ENCODE peak calls at places on chromosome 15, in six cellular contexts. A, P, T, I, C and Y are unnamed samples. For H3K4me1, the result is how much of the 10 kb centered on the place peaks cover.

GRCh38 chr15:89707577-89707976 is 17.0 kb downstream of the WDR93 start:
- DNase-seq in P (no peak), A (no peak), I (no peak), T (no peak), C (no peak), Y (no peak)

GRCh38 chr15:71275098-71275497 is 159.8 kb downstream of the THSD4 start:
- DNase-seq in P (no peak), C (no peak), T (no peak), A (no peak), I (peak), Y (no peak)

GRCh38 chr15:81189583-81190283 is 6.9 kb upstream of the IL16 start:
- DNase-seq in A (no peak), T (peak), C (peak), I (no peak), P (peak), Y (peak)

GRCh38 chr15:90029024-90029423 is 27.9 kb downstream of the ZNF710 start:
- DNase-seq in C (no peak), I (no peak), A (no peak), T (peak), P (no peak), Y (no peak)

GRCh38 chr15:72013703-72014102 is 104.2 kb downstream of the MYO9A start:
- DNase-seq in C (no peak), P (no peak), A (no peak), I (no peak), T (no peak), Y (no peak)

GRCh38 chr15:71802770-71803169 is 7.6 kb upstream of the NR2E3 start:
- DNase-seq in I (no peak), A (peak), C (peak), T (no peak), P (no peak), Y (peak)

GRCh38 chr15:39920510-39921273 is 626 bp upstream of the GPR176 start:
- DNase-seq in T (peak), P (peak), A (peak), C (peak), I (no peak), Y (peak)

GRCh38 chr15:49082960-49083359 is 36.7 kb upstream of the SECISBP2L start:
- DNase-seq in T (no peak), A (no peak), P (no peak), C (no peak), I (no peak), Y (no peak)

GRCh38 chr15:67746450-67746849 is 78.9 kb upstream of the SKOR1 start:
- DNase-seq in I (peak), C (no peak), A (no peak), T (no peak), P (no peak), Y (no peak)

GRCh38 chr15:74240002-74240568 is 4.0 kb downstream of the CCDC33 start:
- DNase-seq in P (peak), I (peak), C (peak), T (peak), A (no peak), Y (peak)

GRCh38 chr15:68420186-68420684 is 11.7 kb downstream of the ITGA11 start:
- DNase-seq in A (no peak), I (no peak), C (no peak), T (no peak), P (peak), Y (peak)

GRCh38 chr15:67564590-67565345 is 22.3 kb downstream of the MAP2K5 start:
- DNase-seq in T (no peak), I (no peak), A (no peak), P (no peak), C (no peak), Y (no peak)

GRCh38 chr15:101433396-101433795 is 56.1 kb downstream of the PCSK6 start:
- DNase-seq in C (no peak), A (no peak), T (no peak), I (no peak), P (peak), Y (no peak)

GRCh38 chr15:74317820-74318375 is 49.5 kb downstream of the CYP11A1 start:
- DNase-seq in C (peak), A (no peak), T (peak), P (peak), I (no peak), Y (peak)

GRCh38 chr15:71357357-71357756 is 242.1 kb downstream of the THSD4 start:
- DNase-seq in C (no peak), T (no peak), I (no peak), P (no peak), A (no peak), Y (no peak)

GRCh38 chr15:89912674-89913396 is at the start of gene ARPIN:
- DNase-seq in T (peak), I (no peak), A (peak), P (no peak), C (peak), Y (peak)

GRCh38 chr15:48877630-48878595 is at the start of gene EID1:
- DNase-seq in I (peak), A (peak), P (peak), T (peak), C (peak), Y (peak)

GRCh38 chr15:68277131-68277604 is 377 bp upstream of the FEM1B start:
- DNase-seq in I (no peak), A (peak), P (no peak), C (no peak), T (peak), Y (peak)

GRCh38 chr15:80242132-80242769 is 9.8 kb downstream of the CTXND1 start:
- DNase-seq in A (peak), P (no peak), T (no peak), C (peak), I (no peak), Y (peak)

GRCh38 chr15:68300115-68300940 is 22.8 kb downstream of the FEM1B start:
- DNase-seq in C (no peak), I (no peak), A (no peak), P (no peak), T (no peak), Y (no peak)

GRCh38 chr15:27017168-27017809 is 46.3 kb downstream of the GABRG3 start:
- DNase-seq in I (peak), C (no peak), P (no peak), T (no peak), A (peak), Y (peak)

GRCh38 chr15:53910852-53911251 is 67.4 kb upstream of the UNC13C start:
- DNase-seq in P (no peak), C (no peak), A (no peak), I (no peak), T (no peak), Y (no peak)
- H3K27ac ChIP-seq in P (peak), C (no peak), A (no peak), I (no peak), T (no peak), Y (no peak)

DNA sequence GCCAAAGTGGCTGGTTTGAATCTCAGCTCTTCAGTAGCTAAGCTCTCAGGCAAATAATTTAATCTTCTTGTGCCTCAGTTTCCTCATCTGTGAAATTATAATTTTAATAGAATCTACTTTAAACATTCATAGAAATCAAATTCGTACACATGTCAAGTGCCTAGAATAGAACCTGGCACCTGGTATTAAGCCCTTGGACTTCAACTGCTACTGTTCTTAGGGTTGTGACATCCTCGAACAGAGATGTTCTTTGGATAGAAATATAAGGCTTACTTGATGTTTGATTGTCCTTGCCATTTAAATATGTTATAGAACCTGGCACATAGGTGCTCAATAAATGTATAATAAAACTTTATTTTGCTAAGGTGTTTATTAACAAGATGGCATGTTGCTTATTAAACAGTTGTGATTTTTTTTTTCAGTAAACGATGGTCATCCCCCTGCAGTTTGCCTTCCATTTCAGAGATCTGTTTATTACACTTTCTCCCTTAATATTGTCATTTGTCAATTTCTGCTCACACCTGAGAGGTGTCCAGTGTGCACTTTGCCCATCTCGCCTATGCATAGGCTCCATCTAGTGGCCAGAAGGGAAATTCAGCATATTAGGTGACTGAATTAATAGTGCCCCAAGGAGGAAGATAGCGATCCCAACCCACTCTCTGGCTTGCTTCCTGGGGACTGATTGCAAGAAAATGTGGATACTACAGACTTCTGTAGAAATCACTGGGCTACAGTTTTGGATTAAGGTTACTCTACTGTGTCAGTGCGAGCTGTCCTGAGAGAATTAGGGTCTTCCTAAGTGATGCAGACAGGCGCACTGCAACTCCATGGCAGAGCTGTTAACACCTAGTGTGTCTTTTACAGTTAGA is 10.7 kb downstream of the IGF1R start:
- DNase-seq in P (no peak), C (no peak), I (peak), T (no peak), A (peak), Y (no peak)
- H3K4me1 ChIP-seq in P (under half), C (under half), I (under half), T (under half), A (under half), Y (under half)

GRCh38 chr15:92033319-92033718 is 179.8 kb downstream of the SLCO3A1 start:
- DNase-seq in A (no peak), P (no peak), C (no peak), T (no peak), I (no peak), Y (no peak)
- H3K27ac ChIP-seq in A (no peak), P (no peak), C (no peak), T (no peak), I (no peak), Y (no peak)

GRCh38 chr15:60392986-60393811 is 4.6 kb downstream of the ANXA2 start:
- DNase-seq in A (no peak), P (peak), I (peak), C (peak), T (peak), Y (peak)

GRCh38 chr15:60392601-60392985 is 5.2 kb downstream of the ANXA2 start:
- DNase-seq in T (no peak), P (peak), A (no peak), I (peak), C (no peak), Y (no peak)

GRCh38 chr15:60390231-60390630 is 7.6 kb downstream of the ANXA2 start:
- DNase-seq in A (no peak), T (no peak), C (no peak), P (no peak), I (no peak), Y (no peak)

GRCh38 chr15:60390931-60391501 is 6.8 kb downstream of the ANXA2 start:
- DNase-seq in P (peak), A (no peak), C (no peak), T (peak), I (peak), Y (no peak)

GRCh38 chr15:60391722-60392340 is 6.0 kb downstream of the ANXA2 start:
- DNase-seq in I (no peak), P (no peak), A (no peak), T (no peak), C (no peak), Y (no peak)
- H3K4me1 ChIP-seq in I (half or more), P (half or more), A (under half), T (under half), C (under half), Y (under half)

DNA sequence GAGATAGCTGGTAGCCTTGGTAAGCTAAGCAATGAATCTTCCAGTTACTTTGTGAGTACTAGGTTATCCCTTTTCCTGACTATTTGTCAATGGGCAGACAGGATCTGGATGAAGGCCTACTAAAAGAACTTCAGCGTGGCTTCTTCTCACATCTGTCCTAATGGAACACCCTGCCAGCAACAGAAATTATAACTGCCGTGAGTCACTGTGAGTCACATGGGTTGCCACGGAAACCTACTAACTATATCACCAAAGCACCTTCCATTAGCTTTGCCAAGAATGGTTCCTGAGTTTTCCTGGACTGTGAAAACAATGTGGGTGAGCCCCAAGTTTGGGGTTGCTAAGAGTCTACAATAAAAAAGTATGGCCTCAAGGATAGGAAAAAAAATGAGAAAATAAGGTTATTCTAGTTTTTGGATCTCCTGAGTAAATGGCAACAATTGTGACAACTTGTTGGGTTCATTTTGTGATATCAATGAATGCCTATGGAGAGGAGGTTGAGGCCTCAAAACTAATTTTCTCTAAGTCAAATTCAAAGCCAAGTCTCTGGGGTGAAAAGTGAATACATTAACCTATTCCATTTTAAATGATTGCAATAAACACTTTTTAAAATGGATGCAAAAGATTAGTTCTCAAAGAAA is 195.1 kb upstream of the ICE2 start:
- DNase-seq in P (peak), I (peak), T (peak), A (no peak), C (peak), Y (peak)
- H3K27ac ChIP-seq in P (no peak), I (no peak), T (peak), A (no peak), C (no peak), Y (peak)

DNA sequence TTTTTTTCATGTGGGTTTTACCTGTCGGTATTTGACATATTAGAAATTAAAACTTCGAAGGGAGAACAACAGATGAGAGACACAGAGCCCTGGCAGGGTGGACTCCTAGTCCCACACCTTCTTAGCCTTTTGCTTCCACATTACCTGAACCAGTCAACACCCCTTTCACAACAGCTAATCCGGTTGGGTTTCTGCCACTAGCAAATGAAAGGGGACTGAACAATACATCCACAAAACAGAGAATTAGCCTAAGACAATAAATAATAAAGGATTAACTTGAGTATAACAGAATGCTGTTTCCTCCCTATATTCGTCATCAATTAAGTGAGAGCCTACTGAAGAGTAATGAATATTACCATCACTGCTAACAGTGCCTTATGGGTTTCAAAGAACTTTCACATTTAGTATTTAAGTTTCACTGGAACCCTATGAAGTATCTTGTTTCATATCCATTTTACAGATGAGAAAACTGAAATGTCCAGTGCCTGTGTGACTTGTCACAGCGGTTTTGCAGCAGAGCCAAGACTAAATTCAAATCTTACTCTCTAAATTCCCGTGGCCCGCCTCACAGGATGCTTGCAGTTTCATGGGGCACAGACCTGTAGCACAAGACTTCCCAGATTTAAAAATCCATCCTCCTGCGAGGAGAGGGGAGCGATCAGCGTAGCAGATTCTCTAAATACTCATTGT is 1.0 kb upstream of the RAB8B start:
- DNase-seq in P (no peak), T (no peak), C (no peak), A (no peak), I (no peak), Y (no peak)
- H3K4me1 ChIP-seq in P (under half), T (under half), C (under half), A (under half), I (under half), Y (under half)

GRCh38 chr15:60590935-60591490 is 112.1 kb upstream of the ICE2 start:
- DNase-seq in I (no peak), C (peak), A (peak), T (peak), P (peak), Y (peak)

GRCh38 chr15:60585743-60586708 is 107.1 kb upstream of the ICE2 start:
- DNase-seq in P (peak), T (no peak), A (peak), I (peak), C (no peak), Y (peak)

GRCh38 chr15:60589728-60590127 is 110.8 kb upstream of the ICE2 start:
- DNase-seq in P (no peak), C (no peak), I (no peak), A (no peak), T (no peak), Y (no peak)

GRCh38 chr15:60591491-60592385 is 112.8 kb upstream of the ICE2 start:
- DNase-seq in I (no peak), A (peak), P (no peak), T (peak), C (peak), Y (peak)

DNA sequence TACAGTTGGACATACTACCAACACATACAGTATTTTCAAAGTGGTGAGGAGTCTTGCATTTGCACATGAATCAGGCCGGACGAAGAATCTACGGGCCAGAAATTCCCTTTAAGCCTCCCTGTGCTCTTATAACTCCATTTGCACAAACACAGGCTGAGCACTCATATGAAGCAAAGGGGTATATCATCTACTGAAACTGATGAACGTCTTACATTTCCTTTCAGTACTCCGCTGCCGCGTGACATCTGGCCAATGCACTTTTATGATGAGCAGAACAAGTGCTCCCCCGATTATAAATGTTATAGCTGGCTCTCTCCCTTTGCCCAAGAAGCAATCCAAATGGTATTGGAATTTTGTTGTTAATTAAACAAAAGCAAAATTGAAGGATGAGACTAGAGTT is 110.3 kb upstream of the ICE2 start:
- DNase-seq in C (no peak), A (no peak), T (no peak), I (no peak), P (no peak), Y (peak)
- H3K27ac ChIP-seq in C (no peak), A (no peak), T (no peak), I (no peak), P (no peak), Y (no peak)